ENCODE peak calls at places on chromosomes 5 and 9, in nine cellular contexts. C, D, J, Y, V, U, O, W and X are unnamed samples.

GRCh38 chr9:120386390-120387131 is 193.4 kb downstream of the CDK5RAP2 start:
- DNase-seq in W (no peak), U (peak; percentile 14), C (no peak), O (no peak), J (no peak), V (no peak), Y (no peak), D (no peak), X (peak; percentile 69)

GRCh38 chr5:98570010-98570409 is 203.5 kb upstream of the RGMB start:
- DNase-seq in D (no peak), U (no peak), J (no peak), V (no peak), Y (no peak), C (no peak), O (no peak), W (no peak), X (no peak)

GRCh38 chr5:170330568-170331054 is 33.0 kb upstream of the LCP2 start:
- DNase-seq in W (no peak), V (no peak), U (no peak), D (peak; percentile 25), Y (no peak), C (peak; percentile 55), J (no peak), O (no peak), X (peak; percentile 84)

GRCh38 chr9:120642129-120642528 is 62.2 kb upstream of the CDK5RAP2 start:
- DNase-seq in O (no peak), J (no peak), W (no peak), D (no peak), C (no peak), V (no peak), U (no peak), Y (no peak), X (no peak)

GRCh38 chr5:107615173-107615856 is 55.4 kb downstream of the EFNA5 start:
- DNase-seq in D (no peak), V (no peak), U (no peak), Y (no peak), W (no peak), J (no peak), O (no peak), C (no peak), X (no peak)

GRCh38 chr5:74035521-74035937 is 409.5 kb downstream of the ARHGEF28 start:
- DNase-seq in U (peak; percentile 22), D (peak; percentile 24), V (no peak), W (no peak), J (no peak), Y (peak; percentile 7), O (no peak), C (peak; percentile 83), X (peak; percentile 33)

GRCh38 chr9:111153973-111154590 is 115.8 kb upstream of the LPAR1 start:
- DNase-seq in V (no peak), O (no peak), U (no peak), W (no peak), D (no peak), J (no peak), C (peak; percentile 22), Y (no peak), X (no peak)

GRCh38 chr9:110655723-110656641 is 12.6 kb upstream of the MUSK start:
- DNase-seq in D (peak; percentile 5), O (no peak), J (peak; percentile 43), V (no peak), Y (no peak), C (no peak), W (no peak), U (no peak), X (peak; percentile 77)

GRCh38 chr5:132215329-132215728 is 12.3 kb downstream of the P4HA2 start:
- DNase-seq in Y (peak; percentile 70), W (peak; percentile 91), U (peak; percentile 70), O (peak; percentile 77), V (no peak), C (no peak), D (peak; percentile 54), J (peak; percentile 97), X (peak; percentile 89)

GRCh38 chr5:148512498-148512897 is 128.7 kb downstream of the FBXO38 start:
- DNase-seq in C (no peak), J (no peak), D (no peak), U (no peak), V (no peak), O (no peak), W (no peak), Y (no peak), X (no peak)

GRCh38 chr5:1708592-1709141 is 91.0 kb downstream of the MRPL36 start:
- DNase-seq in C (no peak), U (no peak), J (no peak), Y (no peak), W (no peak), D (peak; percentile 38), O (no peak), V (no peak), X (peak; percentile 9)

GRCh38 chr9:135379540-135380267 is 99.9 kb upstream of the PPP1R26 start:
- DNase-seq in W (no peak), J (no peak), D (no peak), Y (no peak), V (no peak), U (no peak), O (no peak), C (peak; percentile 5), X (no peak)

GRCh38 chr9:128969491-128969890 is 22.0 kb downstream of the NUP188 start:
- DNase-seq in D (no peak), C (no peak), J (no peak), O (no peak), U (no peak), V (no peak), W (no peak), Y (no peak), X (no peak)

GRCh38 chr5:142900926-142901325 is 130.7 kb downstream of the ARHGAP26 start:
- DNase-seq in Y (no peak), W (no peak), D (no peak), C (no peak), O (no peak), U (no peak), V (no peak), J (no peak), X (no peak)